ENCODE peak calls at places on chromosomes 2 and 18, in ten cellular contexts. X is IMR-90, G is transverse colon, C is Peyer's patch, B is body of pancreas, Q is sigmoid colon, Y is tibial nerve, A is ovary, I is stomach, E is HepG2. H is an unnamed sample. For H3K36me3, the result is how much of the 10 kb centered on the place peaks cover.

GRCh38 chr18:23591011-23591410 is 4.7 kb upstream of the NPC1 start:
- DNase-seq in X (peak), G (no peak), C (no peak), B (no peak), Q (no peak), Y (no peak), A (no peak), I (no peak), E (no peak), H (no peak)

GRCh38 chr2:109333414-109334194 is 204.6 kb downstream of the SH3RF3 start:
- DNase-seq in X (peak), G (no peak), C (no peak), B (no peak), Q (no peak), Y (no peak), A (no peak), I (no peak), E (peak), H (no peak)

GRCh38 chr2:190505696-190506095 is 28.8 kb downstream of the NEMP2 start:
- DNase-seq in X (no peak), G (no peak), C (no peak), B (no peak), Q (no peak), Y (no peak), A (no peak), I (no peak), E (no peak), H (no peak)

GRCh38 chr2:74756356-74756890 is 77.5 kb upstream of the HK2 start:
- DNase-seq in X (peak), G (no peak), C (no peak), B (no peak), Q (no peak), Y (no peak), A (no peak), I (no peak), E (peak), H (no peak)

GRCh38 chr2:101518470-101519172 is 43.7 kb upstream of the RFX8 start:
- DNase-seq in X (peak), G (peak), C (peak), B (peak), Q (no peak), Y (no peak), A (peak), I (peak), E (peak), H (no peak)

GRCh38 chr2:21486445-21486844 is 362.7 kb downstream of the TDRD15 start:
- DNase-seq in X (no peak), G (no peak), C (no peak), B (no peak), Q (no peak), Y (no peak), A (no peak), I (no peak), E (no peak), H (no peak)

GRCh38 chr2:8296340-8296739 is 385.5 kb upstream of the ID2 start:
- DNase-seq in X (no peak), G (no peak), C (no peak), B (no peak), Q (no peak), Y (no peak), A (no peak), I (no peak), E (no peak), H (no peak)

GRCh38 chr2:133413863-133414262 is 154.4 kb downstream of the NCKAP5 start:
- DNase-seq in X (no peak), G (no peak), C (no peak), B (no peak), Q (no peak), Y (no peak), A (no peak), I (no peak), E (no peak), H (no peak)

GRCh38 chr2:130389363-130389762 is 33.5 kb downstream of the PTPN18 start:
- DNase-seq in X (no peak), G (no peak), C (no peak), B (no peak), Q (peak), Y (no peak), A (no peak), I (no peak), E (no peak), H (no peak)

GRCh38 chr2:130389783-130390182 is 33.9 kb downstream of the PTPN18 start:
- DNase-seq in X (no peak), G (no peak), C (no peak), B (no peak), Q (peak), Y (no peak), A (no peak), I (no peak), E (no peak), H (no peak)

GRCh38 chr2:130391058-130391871 is 35.4 kb downstream of the PTPN18 start:
- DNase-seq in X (peak), G (peak), C (peak), B (peak), Q (peak), Y (peak), A (peak), I (peak), E (peak), H (peak)

GRCh38 chr2:130391872-130392670 is 36.2 kb downstream of the PTPN18 start:
- DNase-seq in X (peak), G (no peak), C (no peak), B (no peak), Q (peak), Y (no peak), A (no peak), I (no peak), E (peak), H (peak)

GRCh38 chr2:130390460-130391057 is 34.7 kb downstream of the PTPN18 start:
- DNase-seq in X (no peak), G (peak), C (no peak), B (peak), Q (peak), Y (no peak), A (no peak), I (peak), E (no peak), H (peak)
- TF ChIP-seq POLR2A in X (no peak), G (no peak), C (no peak), B (peak), Q (no peak), Y (no peak), A (no peak), I (no peak), E (no peak), H (no peak)

GRCh38 chr18:63150326-63150725 is 169.2 kb downstream of the BCL2 start:
- DNase-seq in X (no peak), G (no peak), C (no peak), B (no peak), Q (no peak), Y (no peak), A (no peak), I (no peak), E (no peak), H (no peak)
- H3K36me3 ChIP-seq in X (under half), G (under half), C (under half), B (under half), Q (under half), Y (under half), A (under half), I (under half), E (under half), H (under half)

DNA sequence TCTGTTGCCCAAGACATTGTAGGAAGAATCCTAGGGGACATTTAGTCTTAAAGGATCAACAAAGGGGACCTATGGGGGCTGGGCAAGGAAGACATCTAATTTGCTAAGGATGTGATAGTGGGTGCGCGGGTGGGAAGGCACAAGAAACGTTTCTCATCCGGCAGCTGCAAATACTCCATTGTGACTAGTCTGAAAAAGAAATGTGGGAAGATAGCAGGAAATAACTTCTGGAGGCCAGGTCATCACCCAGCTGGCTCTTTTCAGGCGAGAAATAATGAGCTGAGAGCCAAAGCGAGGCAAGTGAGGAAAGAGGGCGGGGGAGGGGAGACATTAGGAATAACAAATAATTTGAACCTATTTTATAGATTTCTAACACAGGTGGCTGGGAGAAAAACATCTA is 70.3 kb upstream of the NCK2 start:
- DNase-seq in X (no peak), G (no peak), C (no peak), B (no peak), Q (no peak), Y (no peak), A (peak), I (no peak), E (no peak), H (no peak)
- TF ChIP-seq POLR2A in X (no peak), G (no peak), C (no peak), B (no peak), Q (no peak), Y (no peak), A (no peak), I (no peak), E (no peak), H (no peak)

GRCh38 chr2:37013315-37013641 is 46.9 kb upstream of the STRN start:
- DNase-seq in X (no peak), G (no peak), C (no peak), B (no peak), Q (no peak), Y (no peak), A (no peak), I (no peak), E (no peak), H (no peak)
- H3K36me3 ChIP-seq in X (under half), G (half or more), C (under half), B (under half), Q (under half), Y (half or more), A (under half), I (under half), E (under half), H (half or more)

DNA sequence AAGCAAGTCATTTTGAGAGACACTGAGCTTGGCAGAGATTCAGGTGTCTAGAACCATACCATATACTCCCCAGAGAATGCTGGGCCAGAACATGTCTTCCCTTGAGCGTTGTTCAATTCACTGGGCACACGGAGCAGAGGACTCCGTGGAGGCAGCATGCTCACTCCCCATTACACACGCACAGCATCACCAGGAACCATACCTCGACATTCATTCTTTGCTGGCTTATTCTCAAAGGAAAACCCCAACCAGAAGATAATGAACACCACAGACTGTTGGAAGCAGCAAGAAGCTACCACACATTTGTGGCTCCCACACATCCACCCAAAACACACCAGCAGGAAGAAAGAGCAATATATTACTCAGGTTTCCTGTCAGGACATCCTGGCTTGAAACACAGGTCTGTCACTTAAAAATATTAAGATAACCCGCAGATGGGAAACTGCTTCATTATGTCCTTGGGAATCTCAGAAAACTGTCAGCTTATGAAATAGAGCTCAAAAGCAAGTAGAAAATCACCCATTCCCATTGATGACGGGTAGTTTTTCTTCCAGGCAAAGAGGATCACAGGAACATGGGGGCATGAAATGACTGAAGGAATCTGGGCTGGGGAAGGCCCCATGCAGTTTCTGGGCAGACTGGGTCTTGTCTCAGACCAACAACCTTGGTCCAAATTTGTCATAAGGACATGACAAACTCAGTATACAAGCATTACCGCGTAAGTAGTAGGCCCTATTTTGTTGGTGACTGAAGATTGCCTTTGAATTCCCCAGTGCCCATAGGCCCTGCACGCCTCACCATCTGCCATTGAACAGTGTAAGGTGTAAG is 46.5 kb downstream of the PCBP1 start:
- DNase-seq in X (no peak), G (no peak), C (no peak), B (no peak), Q (no peak), Y (no peak), A (no peak), I (no peak), E (no peak), H (peak)
- TF ChIP-seq POLR2A in X (no peak), G (no peak), C (no peak), B (no peak), Q (no peak), Y (no peak), A (no peak), I (no peak), E (no peak), H (no peak)

H was measured in spleen.